ENCODE peak calls at places on chromosomes 11 and 22, in ten cellular contexts. J is CD8-positive, alpha-beta memory T cell; Y is Right ventricle myocardium superior; K is foreskin melanocyte; P is cardiac fibroblast; R is DMS79; A is NT2/D1; N is dermis microvascular lymphatic vessel endothelial cell; V is left ventricle myocardium inferior; M is Jurkat, Clone E6-1. G is an unnamed sample.

GRCh38 chr22:28029201-28029948 is 110.3 kb upstream of the PITPNB start:
- DNase-seq in R (peak), K (no peak), Y (peak), N (peak), J (no peak), P (peak), A (no peak), M (no peak), V (peak), G (peak)

GRCh38 chr11:34621876-34622275 is 983 bp downstream of the EHF start:
- DNase-seq in N (no peak), P (no peak), A (no peak), K (peak), Y (no peak), R (no peak), J (no peak), M (no peak), V (no peak), G (no peak)

GRCh38 chr11:35116245-35116644 is 22.7 kb upstream of the CD44 start:
- DNase-seq in V (no peak), Y (no peak), K (no peak), P (no peak), N (no peak), A (no peak), R (no peak), M (no peak), J (no peak), G (no peak)

GRCh38 chr11:72238040-72238450 is 5.9 kb downstream of the PHOX2A start:
- DNase-seq in K (peak), N (peak), A (peak), Y (peak), P (peak), M (peak), J (peak), R (peak), V (no peak), G (peak)

GRCh38 chr11:121886005-121886739 is 229.8 kb downstream of the BLID start:
- DNase-seq in M (no peak), V (peak), Y (peak), J (no peak), N (no peak), R (no peak), P (peak), A (no peak), K (no peak), G (no peak)

GRCh38 chr11:40202569-40202968 is 1256.9 kb downstream of the LRRC4C start:
- DNase-seq in P (no peak), N (no peak), V (no peak), R (no peak), A (no peak), J (no peak), Y (no peak), M (no peak), K (no peak), G (no peak)

GRCh38 chr11:111439905-111440304 is 60.8 kb upstream of the POU2AF1 start:
- DNase-seq in K (no peak), Y (no peak), J (no peak), V (no peak), A (no peak), R (no peak), N (no peak), M (no peak), P (no peak), G (no peak)

GRCh38 chr11:75689861-75690641 is 21.2 kb upstream of the MAP6 start:
- DNase-seq in N (no peak), K (no peak), V (no peak), A (no peak), R (no peak), P (no peak), Y (no peak), J (no peak), M (no peak), G (no peak)

GRCh38 chr22:21990449-21991308 is 8.1 kb upstream of the TOP3B start:
- DNase-seq in V (no peak), Y (no peak), N (no peak), R (no peak), M (no peak), A (no peak), J (no peak), K (no peak), P (no peak), G (no peak)

GRCh38 chr11:8242480-8243280 is 21.0 kb downstream of the LMO1 start:
- DNase-seq in A (no peak), Y (no peak), R (peak), P (no peak), J (no peak), K (no peak), N (no peak), M (no peak), V (no peak), G (no peak)